ENCODE peak calls at places on chromosomes 1 and 21, in nine cellular contexts. H is breast epithelium, O is pancreas, X is lower lobe of right lung, T is omental fat pad, G is HepG2, L is sigmoid colon, W is PC-3, A is NB4. P is an unnamed sample.
A peak's percentile ranks its signal among the peaks of the same experiment; 100 is the strongest.

GRCh38 chr1:193211539-193211938 is 25.1 kb upstream of the B3GALT2 start:
- DNase-seq in G (peak; percentile 25), W (peak; percentile 87), T (no peak), A (no peak), H (no peak), O (no peak), X (no peak), L (no peak), P (peak; percentile 19)

GRCh38 chr1:112687785-112688496 is 13.5 kb downstream of the MOV10 start:
- DNase-seq in W (no peak), L (no peak), T (no peak), A (no peak), H (no peak), G (no peak), O (no peak), X (no peak), P (no peak)

GRCh38 chr1:154755858-154756730 is 114.0 kb downstream of the KCNN3 start:
- DNase-seq in T (no peak), H (no peak), O (no peak), A (peak; percentile 8), G (no peak), W (peak; percentile 68), X (no peak), L (peak; percentile 55), P (no peak)

GRCh38 chr1:244439391-244440032 is 12.2 kb downstream of the ADSS2 start:
- DNase-seq in X (no peak), T (no peak), G (no peak), A (no peak), W (no peak), O (no peak), H (no peak), L (no peak), P (no peak)

GRCh38 chr1:117753652-117754051 is 147.8 kb downstream of the TENT5C start:
- DNase-seq in O (no peak), H (no peak), A (peak; percentile 55), L (no peak), G (no peak), W (peak; percentile 61), X (no peak), T (no peak), P (no peak)

GRCh38 chr1:199273837-199274379 is 635.1 kb downstream of the PTPRC start:
- DNase-seq in H (no peak), A (peak; percentile 57), T (no peak), L (no peak), W (peak; percentile 41), G (no peak), X (no peak), O (peak; percentile 55), P (peak; percentile 38)

GRCh38 chr1:235781807-235782206 is 84.9 kb downstream of the LYST start:
- DNase-seq in G (no peak), W (no peak), T (no peak), X (no peak), A (no peak), O (no peak), H (no peak), L (no peak), P (no peak)

GRCh38 chr1:48227165-48228013 is 4.9 kb downstream of the SLC5A9 start:
- DNase-seq in H (no peak), W (no peak), G (no peak), L (no peak), O (no peak), A (peak; percentile 6), X (no peak), T (no peak), P (no peak)

GRCh38 chr1:204262506-204263239 is 48.9 kb upstream of the GOLT1A start:
- DNase-seq in O (no peak), W (no peak), L (no peak), G (no peak), H (no peak), A (no peak), T (no peak), X (no peak), P (no peak)

GRCh38 chr1:23466423-23466989 is 17.5 kb downstream of the ASAP3 start:
- DNase-seq in X (no peak), G (no peak), T (no peak), H (no peak), W (no peak), A (no peak), O (no peak), L (no peak), P (no peak)

GRCh38 chr1:113103048-113103447 is 30.1 kb downstream of the LRIG2 start:
- DNase-seq in A (no peak), L (no peak), O (no peak), X (no peak), G (no peak), W (peak; percentile 93), H (no peak), T (no peak), P (no peak)

GRCh38 chr1:168709407-168709891 is 19.6 kb downstream of the DPT start:
- DNase-seq in X (no peak), O (no peak), A (no peak), T (no peak), W (no peak), H (no peak), G (no peak), L (no peak), P (no peak)

GRCh38 chr1:153526132-153526543 is 9.7 kb downstream of the S100A6 start:
- DNase-seq in T (no peak), O (no peak), A (no peak), H (no peak), L (peak; percentile 40), X (no peak), G (peak; percentile 42), W (no peak), P (no peak)

GRCh38 chr1:156122519-156123355 is 8.2 kb downstream of the LMNA start:
- DNase-seq in O (peak; percentile 85), A (no peak), H (peak; percentile 86), L (peak; percentile 94), T (peak; percentile 69), G (peak; percentile 70), W (peak; percentile 88), X (peak; percentile 75), P (no peak)
- TF ChIP-seq CTCF in O (no peak), A (no peak), H (no peak), L (no peak), T (no peak), G (no peak), W (no peak), X (peak; percentile 11), P (no peak)

DNA sequence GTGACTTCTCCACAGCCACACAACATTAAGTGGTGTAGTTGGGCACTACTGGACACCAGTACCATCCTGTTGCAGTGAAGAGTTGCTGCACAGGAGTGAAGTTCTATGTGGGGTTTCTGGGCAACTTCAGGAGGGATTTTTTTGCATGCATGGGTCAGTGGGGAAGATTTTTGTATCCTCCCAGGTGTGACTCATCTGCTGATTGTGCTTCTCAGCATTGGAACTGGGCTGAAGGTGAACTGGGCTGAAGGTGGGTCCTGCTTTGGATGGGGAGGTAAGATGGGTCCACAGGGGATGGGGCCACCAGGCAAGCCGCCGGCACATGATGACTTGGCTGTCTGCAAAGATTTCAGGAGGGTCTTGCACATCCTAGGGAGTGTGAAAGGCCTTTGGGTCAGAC is 2.6 kb downstream of the SERINC2 start:
- DNase-seq in X (no peak), A (no peak), O (no peak), H (no peak), G (no peak), L (no peak), T (no peak), W (no peak), P (no peak)
- TF ChIP-seq CTCF in X (no peak), A (no peak), O (no peak), H (no peak), G (no peak), L (no peak), T (no peak), W (no peak), P (no peak)

GRCh38 chr21:44478801-44479167 is 23.5 kb downstream of the LRRC3 start:
- DNase-seq in H (no peak), W (no peak), X (no peak), A (no peak), O (no peak), L (no peak), G (no peak), T (no peak), P (no peak)

GRCh38 chr21:44477712-44478111 is 22.4 kb downstream of the LRRC3 start:
- DNase-seq in X (no peak), O (no peak), W (no peak), G (no peak), H (no peak), A (no peak), T (no peak), L (peak; percentile 17), P (no peak)

GRCh38 chr21:44475266-44475665 is 20.0 kb downstream of the LRRC3 start:
- DNase-seq in L (peak; percentile 46), A (no peak), X (no peak), T (no peak), O (no peak), W (no peak), H (no peak), G (no peak), P (no peak)

GRCh38 chr21:44478124-44478800 is 23.0 kb downstream of the LRRC3 start:
- DNase-seq in A (peak; percentile 33), H (no peak), O (no peak), G (no peak), T (no peak), W (no peak), X (no peak), L (no peak), P (no peak)

DNA sequence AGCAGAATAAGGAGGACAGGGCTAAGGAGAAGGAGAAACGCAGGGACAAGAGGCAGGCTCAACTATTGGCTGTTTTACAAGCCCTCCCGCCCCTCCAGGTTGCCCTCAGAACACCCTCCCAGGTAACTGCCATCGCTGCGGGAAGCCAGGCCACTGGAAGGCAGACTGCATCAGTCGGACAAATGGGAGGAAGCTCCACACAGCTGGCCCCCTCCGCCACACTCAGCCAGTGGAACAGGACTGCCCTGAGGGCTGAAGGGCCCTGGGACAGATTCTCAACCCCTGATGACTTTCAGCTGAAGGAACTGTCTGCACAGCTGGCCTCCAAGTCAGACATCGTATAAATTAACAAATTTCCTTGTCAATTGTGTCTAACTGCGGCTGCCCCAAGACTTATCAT is 21.8 kb downstream of the LRRC3 start:
- DNase-seq in L (no peak), H (no peak), A (no peak), X (no peak), T (no peak), W (no peak), G (no peak), O (no peak), P (no peak)
- TF ChIP-seq CTCF in L (no peak), H (no peak), A (no peak), X (no peak), T (no peak), W (no peak), G (no peak), O (no peak), P (no peak)

GRCh38 chr1:165686971-165687433 is 11.4 kb downstream of the ALDH9A1 start:
- DNase-seq in H (no peak), T (no peak), G (no peak), W (no peak), A (no peak), X (no peak), O (no peak), L (no peak), P (peak; percentile 10)

GRCh38 chr1:165683848-165684485 is 14.4 kb downstream of the ALDH9A1 start:
- DNase-seq in H (no peak), A (no peak), L (no peak), G (no peak), W (no peak), T (no peak), X (no peak), O (no peak), P (no peak)

GRCh38 chr1:165688046-165688445 is 10.3 kb downstream of the ALDH9A1 start:
- DNase-seq in L (no peak), A (no peak), X (no peak), H (no peak), T (no peak), W (no peak), O (no peak), G (peak; percentile 60), P (no peak)

GRCh38 chr1:165686121-165686970 is 12.0 kb downstream of the ALDH9A1 start:
- DNase-seq in G (no peak), O (no peak), W (peak; percentile 8), L (no peak), H (no peak), X (no peak), A (peak; percentile 65), T (no peak), P (peak; percentile 35)
- TF ChIP-seq CTCF in G (peak; percentile 54), O (no peak), W (peak; percentile 45), L (no peak), H (no peak), X (no peak), A (peak; percentile 49), T (no peak), P (no peak)

P was measured in GM12865.